ENCODE peak calls at places on chromosomes 12 and 14, in four cellular contexts. One of them, this sample, is unnamed.

GRCh38 chr12:95416111-95416636 is 57.8 kb upstream of the METAP2 start:
- DNase-seq in lower leg skin: no peak
- DNase-seq in progenitor cell of endocrine pancreas: no peak
- DNase-seq in thyroid gland: no peak
- DNase-seq in this sample: no peak

GRCh38 chr14:85824526-85824925 is 294.6 kb downstream of the FLRT2 start:
- DNase-seq in lower leg skin: no peak
- DNase-seq in progenitor cell of endocrine pancreas: no peak
- DNase-seq in thyroid gland: no peak
- DNase-seq in this sample: no peak

GRCh38 chr12:11697670-11698387 is 48.4 kb downstream of the ETV6 start:
- DNase-seq in lower leg skin: no peak
- DNase-seq in progenitor cell of endocrine pancreas: no peak
- DNase-seq in thyroid gland: no peak
- DNase-seq in this sample: no peak

GRCh38 chr14:40096968-40097367 is 664.7 kb upstream of the FBXO33 start:
- DNase-seq in lower leg skin: no peak
- DNase-seq in progenitor cell of endocrine pancreas: no peak
- DNase-seq in thyroid gland: no peak
- DNase-seq in this sample: no peak

GRCh38 chr12:39795481-39795880 is 175.9 kb upstream of the ABCD2 start:
- DNase-seq in lower leg skin: no peak
- DNase-seq in progenitor cell of endocrine pancreas: no peak
- DNase-seq in thyroid gland: no peak
- DNase-seq in this sample: no peak

GRCh38 chr12:102406033-102406584 is 74.3 kb downstream of the IGF1 start:
- DNase-seq in lower leg skin: peak
- DNase-seq in progenitor cell of endocrine pancreas: no peak
- DNase-seq in thyroid gland: peak
- DNase-seq in this sample: no peak

GRCh38 chr12:30457621-30458289 is 237.9 kb downstream of the IPO8 start:
- DNase-seq in lower leg skin: no peak
- DNase-seq in progenitor cell of endocrine pancreas: no peak
- DNase-seq in thyroid gland: no peak
- DNase-seq in this sample: no peak

GRCh38 chr14:35287481-35288013 is 4.6 kb upstream of the PSMA6 start:
- DNase-seq in lower leg skin: no peak
- DNase-seq in progenitor cell of endocrine pancreas: no peak
- DNase-seq in thyroid gland: no peak
- DNase-seq in this sample: no peak

DNA sequence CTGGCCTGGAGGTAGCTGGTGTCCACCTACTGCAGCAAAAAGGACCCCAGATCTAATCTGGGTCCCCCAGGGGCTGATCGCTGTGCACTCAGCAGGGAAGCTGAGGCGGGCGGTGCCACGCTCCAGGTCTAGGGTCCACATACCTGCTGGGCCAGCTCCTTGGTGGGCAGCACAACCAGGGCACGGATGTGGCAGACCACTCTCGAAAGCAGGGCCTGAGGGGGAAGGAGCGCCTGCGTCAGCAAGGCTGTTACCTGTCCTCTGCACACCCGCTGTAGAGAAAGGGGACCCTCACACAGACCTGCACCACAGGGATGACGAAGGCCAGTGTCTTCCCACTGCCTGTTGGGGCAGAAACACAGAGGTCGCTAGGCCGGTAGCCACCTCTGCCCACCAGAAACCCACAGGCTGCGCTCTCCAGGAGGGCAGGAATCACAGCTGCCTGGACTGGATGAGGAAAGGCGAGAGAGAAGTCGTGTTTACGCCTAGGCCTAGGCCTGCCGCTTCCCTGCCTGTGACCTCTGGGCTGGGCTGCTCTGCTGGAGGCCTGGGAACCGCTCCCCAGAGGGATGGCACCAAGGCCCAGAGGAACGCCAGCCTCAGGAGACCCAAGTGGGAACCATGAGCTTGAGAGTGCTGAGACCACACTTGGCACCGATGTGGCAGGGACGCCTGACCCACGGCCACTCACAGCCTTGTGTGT is 2.0 kb downstream of the DDX51 start:
- DNase-seq in lower leg skin: no peak
- DNase-seq in progenitor cell of endocrine pancreas: no peak
- DNase-seq in thyroid gland: no peak
- DNase-seq in this sample: no peak
- TF ChIP-seq CTCF in lower leg skin: no peak
- TF ChIP-seq CTCF in progenitor cell of endocrine pancreas: no peak
- TF ChIP-seq CTCF in thyroid gland: no peak
- TF ChIP-seq CTCF in this sample: no peak

GRCh38 chr14:30597496-30597895 is 24.6 kb upstream of the SCFD1 start:
- DNase-seq in lower leg skin: no peak
- DNase-seq in progenitor cell of endocrine pancreas: no peak
- DNase-seq in thyroid gland: no peak
- DNase-seq in this sample: no peak

GRCh38 chr14:30596972-30597371 is 25.1 kb upstream of the SCFD1 start:
- DNase-seq in lower leg skin: no peak
- DNase-seq in progenitor cell of endocrine pancreas: no peak
- DNase-seq in thyroid gland: no peak
- DNase-seq in this sample: no peak

GRCh38 chr14:30603402-30603801 is 18.7 kb upstream of the SCFD1 start:
- DNase-seq in lower leg skin: no peak
- DNase-seq in progenitor cell of endocrine pancreas: no peak
- DNase-seq in thyroid gland: no peak
- DNase-seq in this sample: no peak

GRCh38 chr14:30600907-30601578 is 21.1 kb upstream of the SCFD1 start:
- DNase-seq in lower leg skin: no peak
- DNase-seq in progenitor cell of endocrine pancreas: no peak
- DNase-seq in thyroid gland: no peak
- DNase-seq in this sample: no peak

DNA sequence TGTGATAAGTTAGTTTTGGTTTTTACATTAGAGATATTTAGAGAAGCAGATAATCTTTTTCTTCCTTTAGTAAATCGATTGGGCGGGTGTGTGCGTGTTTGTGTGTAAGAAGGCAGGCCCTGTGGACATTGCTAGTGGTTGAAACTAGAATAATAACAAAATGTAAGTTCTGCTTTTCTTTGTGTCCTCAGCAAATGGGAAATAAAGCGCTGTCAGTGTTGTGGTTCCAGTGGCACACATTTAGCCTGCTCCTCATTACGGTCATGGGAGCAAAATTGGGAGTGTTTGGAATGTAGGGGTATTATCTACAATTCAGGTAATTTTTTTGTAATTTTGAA is 20.6 kb upstream of the SCFD1 start:
- DNase-seq in lower leg skin: no peak
- DNase-seq in progenitor cell of endocrine pancreas: no peak
- DNase-seq in thyroid gland: no peak
- DNase-seq in this sample: no peak
- TF ChIP-seq CTCF in lower leg skin: no peak
- TF ChIP-seq CTCF in progenitor cell of endocrine pancreas: no peak
- TF ChIP-seq CTCF in thyroid gland: no peak
- TF ChIP-seq CTCF in this sample: no peak

GRCh38 chr12:115857160-115857920 is 420.2 kb downstream of the MED13L start:
- DNase-seq in lower leg skin: no peak
- DNase-seq in progenitor cell of endocrine pancreas: no peak
- DNase-seq in thyroid gland: no peak
- DNase-seq in this sample: no peak
- TF ChIP-seq CTCF in lower leg skin: no peak
- TF ChIP-seq CTCF in progenitor cell of endocrine pancreas: peak
- TF ChIP-seq CTCF in thyroid gland: no peak
- TF ChIP-seq CTCF in this sample: no peak

GRCh38 chr14:61319706-61320105 is 1.7 kb upstream of the PRKCH start:
- DNase-seq in lower leg skin: no peak
- DNase-seq in progenitor cell of endocrine pancreas: no peak
- DNase-seq in thyroid gland: peak
- DNase-seq in this sample: no peak

GRCh38 chr14:61322011-61322798 is 826 bp downstream of the PRKCH start:
- DNase-seq in lower leg skin: no peak
- DNase-seq in progenitor cell of endocrine pancreas: no peak
- DNase-seq in thyroid gland: peak
- DNase-seq in this sample: no peak

GRCh38 chr14:61322799-61323290 is 1.5 kb downstream of the PRKCH start:
- DNase-seq in lower leg skin: peak
- DNase-seq in progenitor cell of endocrine pancreas: no peak
- DNase-seq in thyroid gland: peak
- DNase-seq in this sample: no peak

GRCh38 chr14:61320806-61321384 is 484 bp upstream of the PRKCH start:
- DNase-seq in lower leg skin: peak
- DNase-seq in progenitor cell of endocrine pancreas: no peak
- DNase-seq in thyroid gland: peak
- DNase-seq in this sample: no peak

DNA sequence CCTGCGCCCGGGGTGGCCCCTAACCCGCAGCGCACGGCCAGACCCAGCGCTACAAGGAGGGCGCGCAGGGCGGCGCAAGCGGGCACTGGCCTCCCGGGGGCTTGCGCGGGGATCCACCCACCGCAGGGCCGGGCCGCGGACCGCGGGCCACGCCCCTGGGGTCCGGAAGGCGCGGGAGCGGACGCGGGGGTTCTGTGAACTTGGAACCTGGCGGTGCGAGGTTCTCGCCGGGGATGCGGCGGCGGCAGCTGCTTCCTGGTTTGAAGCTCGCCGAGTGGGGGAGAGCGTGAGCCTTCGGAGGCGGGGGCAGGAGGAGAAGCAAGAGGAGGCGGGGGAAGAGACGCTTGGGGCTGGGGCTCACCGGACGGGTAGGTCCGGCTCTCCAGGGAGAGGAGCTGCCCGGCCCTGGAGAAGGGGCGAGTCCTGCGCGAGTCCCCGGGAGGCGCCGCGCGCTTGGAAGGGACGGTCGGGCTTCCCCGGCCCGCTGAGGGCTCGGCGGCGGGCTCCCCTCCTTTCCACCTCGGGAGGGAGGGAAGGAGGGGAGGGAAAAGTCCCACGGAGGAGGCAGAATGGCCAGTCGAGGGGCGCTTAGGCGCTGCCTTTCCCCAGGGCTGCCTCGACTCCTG is at the start of gene PRKCH:
- DNase-seq in lower leg skin: peak
- DNase-seq in progenitor cell of endocrine pancreas: peak
- DNase-seq in thyroid gland: peak
- DNase-seq in this sample: peak
- TF ChIP-seq CTCF in lower leg skin: no peak
- TF ChIP-seq CTCF in progenitor cell of endocrine pancreas: peak
- TF ChIP-seq CTCF in thyroid gland: no peak
- TF ChIP-seq CTCF in this sample: peak

GRCh38 chr14:75427482-75428229 is at the start of gene JDP2:
- DNase-seq in lower leg skin: peak
- DNase-seq in progenitor cell of endocrine pancreas: peak
- DNase-seq in thyroid gland: peak
- DNase-seq in this sample: peak
- TF ChIP-seq CTCF in lower leg skin: no peak
- TF ChIP-seq CTCF in progenitor cell of endocrine pancreas: no peak
- TF ChIP-seq CTCF in thyroid gland: peak
- TF ChIP-seq CTCF in this sample: no peak

DNA sequence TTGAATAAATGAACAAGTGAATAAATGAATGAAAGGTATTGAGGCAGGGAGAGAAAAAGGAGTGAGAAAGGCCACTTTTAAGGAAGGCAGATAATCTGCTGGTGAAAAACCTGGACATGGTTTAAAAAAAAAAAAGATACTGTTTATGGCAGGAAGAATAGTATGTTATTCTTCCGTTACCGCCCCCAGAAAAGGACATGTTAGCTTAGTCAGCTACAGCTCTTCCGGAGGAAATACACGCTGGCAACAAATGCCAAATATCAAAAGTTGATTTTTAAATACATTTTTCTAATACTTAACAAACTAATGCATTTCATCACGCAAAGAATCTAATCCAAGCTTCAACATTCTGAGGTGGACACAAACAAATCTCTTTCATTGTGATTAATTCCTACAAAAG is 43.2 kb downstream of the SLC5A8 start:
- DNase-seq in lower leg skin: no peak
- DNase-seq in progenitor cell of endocrine pancreas: no peak
- DNase-seq in thyroid gland: no peak
- DNase-seq in this sample: no peak
- TF ChIP-seq CTCF in lower leg skin: no peak
- TF ChIP-seq CTCF in progenitor cell of endocrine pancreas: no peak
- TF ChIP-seq CTCF in thyroid gland: no peak
- TF ChIP-seq CTCF in this sample: no peak

DNA sequence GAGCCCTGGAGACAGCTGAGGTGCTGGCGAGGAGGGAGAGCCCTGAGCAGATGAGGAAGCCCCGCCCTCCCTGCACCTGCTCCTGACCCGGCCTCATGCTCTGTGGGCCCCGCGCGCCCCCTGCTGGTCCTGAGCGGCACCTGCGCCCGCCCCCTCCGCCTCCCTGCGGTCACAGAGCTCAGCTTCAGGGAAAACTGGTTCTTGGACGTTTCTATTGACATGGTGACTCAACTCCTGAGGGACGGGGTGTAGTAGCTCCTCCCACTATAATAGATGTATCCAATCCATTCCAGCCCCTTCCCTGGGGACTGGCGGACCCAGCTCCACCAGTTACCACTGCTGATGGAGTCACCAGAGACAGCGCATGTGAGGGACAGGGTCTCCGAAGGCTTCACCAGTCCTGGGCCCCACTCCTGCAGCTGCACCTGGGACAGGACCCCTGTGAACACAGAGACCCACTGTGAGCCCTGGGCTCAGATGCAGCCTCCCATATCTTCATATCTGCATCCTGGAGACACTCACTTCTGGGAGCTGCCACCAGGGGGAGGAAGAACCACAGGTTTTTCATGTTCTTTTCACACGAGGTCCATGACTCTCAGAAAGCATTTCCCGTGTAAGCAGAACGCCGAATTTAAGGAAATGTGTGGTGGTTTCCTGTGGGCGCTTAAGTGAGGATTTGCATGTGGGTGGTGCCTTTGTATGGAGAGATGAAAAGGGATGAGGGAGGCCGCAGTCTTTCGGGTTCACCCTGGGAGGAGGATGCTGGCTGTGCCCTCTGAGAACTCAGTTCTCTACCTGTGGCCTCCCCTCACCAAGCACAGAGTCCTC is 1346.5 kb downstream of the TMEM121 start:
- DNase-seq in lower leg skin: no peak
- DNase-seq in progenitor cell of endocrine pancreas: no peak
- DNase-seq in thyroid gland: no peak
- DNase-seq in this sample: peak
- TF ChIP-seq CTCF in lower leg skin: no peak
- TF ChIP-seq CTCF in progenitor cell of endocrine pancreas: no peak
- TF ChIP-seq CTCF in thyroid gland: peak
- TF ChIP-seq CTCF in this sample: peak

GRCh38 chr12:127711108-127711507 is 555.9 kb upstream of the TMEM132C start:
- DNase-seq in lower leg skin: no peak
- DNase-seq in progenitor cell of endocrine pancreas: no peak
- DNase-seq in thyroid gland: no peak
- DNase-seq in this sample: no peak
- TF ChIP-seq CTCF in lower leg skin: no peak
- TF ChIP-seq CTCF in progenitor cell of endocrine pancreas: peak
- TF ChIP-seq CTCF in thyroid gland: no peak
- TF ChIP-seq CTCF in this sample: no peak